ENCODE peak calls at places on chromosomes 12 and 14, in six cellular contexts. V is K562, F is heart left ventricle, Z is HCT116, B is H1, O is GM12891. E is an unnamed sample.
A peak's percentile ranks its signal among the peaks of the same experiment; 100 is the strongest.

GRCh38 chr14:85188836-85189235 is 341.1 kb upstream of the FLRT2 start:
- DNase-seq in O (no peak), V (no peak), B (no peak), Z (no peak), F (no peak), E (no peak)

GRCh38 chr12:68148261-68148951 is 11.1 kb downstream of the IFNG start:
- DNase-seq in F (no peak), V (no peak), B (no peak), Z (no peak), O (no peak), E (no peak)

GRCh38 chr14:35932659-35933159 is 106.6 kb downstream of the BRMS1L start:
- DNase-seq in F (no peak), B (no peak), V (no peak), O (no peak), Z (no peak), E (no peak)

GRCh38 chr12:49345840-49346658 is 639 bp upstream of the DNAJC22 start:
- DNase-seq in V (peak; percentile 52), Z (no peak), O (no peak), F (no peak), B (peak; percentile 74), E (no peak)

GRCh38 chr12:4379410-4379809 is at the start of gene FGF23:
- DNase-seq in Z (no peak), B (peak; percentile 75), O (no peak), F (no peak), V (no peak), E (no peak)

GRCh38 chr12:100576311-100577036 is 3.0 kb downstream of the GAS2L3 start:
- DNase-seq in F (no peak), V (no peak), B (no peak), O (no peak), Z (peak; percentile 33), E (peak; percentile 29)

GRCh38 chr12:110600254-110600653 is 13.7 kb upstream of the TCTN1 start:
- DNase-seq in B (no peak), V (no peak), F (no peak), Z (peak; percentile 55), O (no peak), E (no peak)

GRCh38 chr14:37470251-37470650 is 124.8 kb downstream of the FOXA1 start:
- DNase-seq in B (no peak), O (no peak), V (no peak), F (no peak), Z (no peak), E (no peak)

GRCh38 chr14:68268197-68268596 is 448.6 kb downstream of the RAD51B start:
- DNase-seq in Z (no peak), F (no peak), V (no peak), B (no peak), O (no peak), E (no peak)

GRCh38 chr12:52390739-52391617 is 5.5 kb upstream of the KRT84 start:
- DNase-seq in O (no peak), B (peak; percentile 66), V (peak; percentile 17), F (no peak), Z (peak; percentile 24), E (peak; percentile 51)

GRCh38 chr12:52170827-52171226 is 21.0 kb downstream of the KRT80 start:
- DNase-seq in B (no peak), O (no peak), F (no peak), Z (no peak), V (no peak), E (no peak)

GRCh38 chr12:120350576-120351350 is 18.2 kb downstream of the MSI1 start:
- DNase-seq in B (no peak), V (no peak), Z (no peak), F (no peak), O (no peak), E (no peak)

GRCh38 chr12:121530600-121531355 is 50.0 kb downstream of the KDM2B start:
- DNase-seq in F (peak; percentile 78), O (peak; percentile 53), B (no peak), V (peak; percentile 57), Z (no peak), E (peak; percentile 92)

GRCh38 chr12:84983289-84983688 is 52.8 kb downstream of the TSPAN19 start:
- DNase-seq in V (no peak), F (no peak), B (no peak), Z (no peak), O (no peak), E (no peak)

GRCh38 chr12:65335021-65335714 is 56.7 kb downstream of the MSRB3 start:
- DNase-seq in O (no peak), B (no peak), V (no peak), Z (peak; percentile 76), F (peak; percentile 27), E (peak; percentile 20)

GRCh38 chr14:79971330-79971729 is 240.0 kb downstream of the DIO2 start:
- DNase-seq in B (no peak), F (no peak), O (no peak), V (no peak), Z (no peak), E (no peak)

GRCh38 chr12:55685671-55686070 is 22.0 kb downstream of the ITGA7 start:
- DNase-seq in F (no peak), O (no peak), Z (no peak), V (no peak), B (no peak), E (no peak)
- TF ChIP-seq POLR2A in F (no peak), O (no peak), Z (no peak), V (no peak), B (no peak), E (no peak)

GRCh38 chr12:53466640-53467039 is 14.7 kb downstream of the PCBP2 start:
- DNase-seq in Z (no peak), O (no peak), V (no peak), F (no peak), B (no peak), E (no peak)

GRCh38 chr12:53467880-53468279 is 16.0 kb downstream of the PCBP2 start:
- DNase-seq in B (no peak), Z (no peak), F (no peak), V (no peak), O (no peak), E (no peak)

GRCh38 chr12:53467082-53467481 is 15.2 kb downstream of the PCBP2 start:
- DNase-seq in V (no peak), B (no peak), Z (no peak), O (no peak), F (no peak), E (no peak)

GRCh38 chr12:53465679-53466078 is 13.8 kb downstream of the PCBP2 start:
- DNase-seq in F (no peak), Z (no peak), B (no peak), O (no peak), V (no peak), E (no peak)

DNA sequence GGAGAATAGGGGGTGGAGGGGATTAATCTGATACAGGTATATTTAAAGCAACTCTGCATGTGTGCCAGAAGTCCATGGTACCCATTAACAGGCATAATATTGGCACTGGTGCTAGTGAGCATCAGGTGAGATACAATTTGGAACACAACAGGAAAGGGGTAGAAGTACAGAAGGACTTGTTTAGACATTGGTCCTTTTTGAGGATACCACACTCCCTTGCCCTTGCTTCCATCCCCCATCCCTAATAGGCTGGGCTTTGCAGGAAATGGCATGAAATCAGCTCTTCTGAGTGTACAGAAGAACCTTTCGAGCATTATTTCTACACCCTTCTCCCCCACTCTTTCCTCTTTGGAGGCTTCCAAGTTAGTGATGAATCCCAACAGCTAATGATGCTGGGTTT is 16.4 kb downstream of the PCBP2 start:
- DNase-seq in V (no peak), Z (no peak), B (no peak), F (no peak), O (no peak), E (no peak)
- TF ChIP-seq POLR2A in V (peak; percentile 62), Z (no peak), B (no peak), F (no peak), O (peak; percentile 69), E (no peak)

GRCh38 chr12:6873094-6874006 is at the start of gene SPSB2:
- DNase-seq in Z (peak; percentile 89), B (peak; percentile 100), V (peak; percentile 89), O (peak; percentile 96), F (peak; percentile 98), E (peak; percentile 87)
- TF ChIP-seq POLR2A in Z (peak; percentile 35), B (no peak), V (peak; percentile 75), O (peak; percentile 17), F (peak; percentile 72), E (peak; percentile 60)

GRCh38 chr14:89415139-89415538 is 1.9 kb downstream of the FOXN3 start:
- DNase-seq in B (no peak), F (no peak), V (no peak), Z (no peak), O (no peak), E (no peak)

GRCh38 chr14:89418452-89418851 is 1.4 kb upstream of the FOXN3 start:
- DNase-seq in V (no peak), Z (no peak), B (no peak), F (no peak), O (no peak), E (no peak)

GRCh38 chr14:89417469-89418225 is 614 bp upstream of the FOXN3 start:
- DNase-seq in Z (peak; percentile 54), O (peak; percentile 40), V (no peak), B (peak; percentile 79), F (peak; percentile 57), E (no peak)

GRCh38 chr14:89417111-89417468 is at the start of gene FOXN3:
- DNase-seq in V (peak; percentile 73), B (no peak), F (peak; percentile 95), O (peak; percentile 80), Z (peak; percentile 78), E (peak; percentile 54)

GRCh38 chr14:89416002-89416995 is 734 bp downstream of the FOXN3 start:
- DNase-seq in O (peak; percentile 96), V (peak; percentile 93), Z (peak; percentile 94), F (peak; percentile 100), B (peak; percentile 100), E (peak; percentile 94)
- TF ChIP-seq POLR2A in O (no peak), V (no peak), Z (no peak), F (peak; percentile 56), B (no peak), E (no peak)

GRCh38 chr14:64721391-64721791 is 17.2 kb downstream of the PLEKHG3 start:
- DNase-seq in B (no peak), V (no peak), Z (no peak), F (peak; percentile 54), O (no peak), E (peak; percentile 44)
- TF ChIP-seq POLR2A in B (no peak), V (no peak), Z (no peak), F (no peak), O (no peak), E (no peak)

GRCh38 chr12:2246358-2246757 is 193.6 kb downstream of the CACNA1C start:
- DNase-seq in Z (no peak), F (no peak), O (no peak), V (no peak), B (no peak), E (no peak)
- TF ChIP-seq POLR2A in Z (no peak), F (no peak), O (no peak), V (no peak), B (no peak), E (no peak)

E was measured in H54.